ENCODE peak calls at places on chromosome 6, in seven cellular contexts. One of them, this sample, is unnamed. For H3K9me3, the result is how much of the 10 kb centered on the place peaks cover.

GRCh38 chr6:79737172-79737571 is 106.0 kb downstream of the SH3BGRL2 start:
- DNase-seq in hepatocyte: peak
- DNase-seq in psoas muscle: no peak
- DNase-seq in AG04450: no peak
- DNase-seq in cardiac muscle cell: no peak
- DNase-seq in iPS DF 6.9: no peak
- DNase-seq in uterus: no peak
- DNase-seq in this sample: no peak

GRCh38 chr6:56540950-56541600 is 101.6 kb downstream of the DST start:
- DNase-seq in hepatocyte: peak
- DNase-seq in psoas muscle: no peak
- DNase-seq in AG04450: no peak
- DNase-seq in cardiac muscle cell: no peak
- DNase-seq in iPS DF 6.9: no peak
- DNase-seq in uterus: no peak
- DNase-seq in this sample: no peak

GRCh38 chr6:43948527-43949450 is 178.5 kb downstream of the MRPL14 start:
- DNase-seq in hepatocyte: no peak
- DNase-seq in psoas muscle: no peak
- DNase-seq in AG04450: peak
- DNase-seq in cardiac muscle cell: no peak
- DNase-seq in iPS DF 6.9: no peak
- DNase-seq in uterus: no peak
- DNase-seq in this sample: peak

GRCh38 chr6:117188627-117189201 is 76.6 kb upstream of the VGLL2 start:
- DNase-seq in hepatocyte: no peak
- DNase-seq in psoas muscle: no peak
- DNase-seq in AG04450: no peak
- DNase-seq in cardiac muscle cell: no peak
- DNase-seq in iPS DF 6.9: no peak
- DNase-seq in uterus: no peak
- DNase-seq in this sample: no peak

GRCh38 chr6:157184202-157185015 is 138.9 kb downstream of the TMEM242 start:
- DNase-seq in hepatocyte: peak
- DNase-seq in psoas muscle: peak
- DNase-seq in AG04450: peak
- DNase-seq in cardiac muscle cell: peak
- DNase-seq in iPS DF 6.9: peak
- DNase-seq in uterus: peak
- DNase-seq in this sample: peak

GRCh38 chr6:65819152-65819551 is 112.1 kb upstream of the EYS start:
- DNase-seq in hepatocyte: no peak
- DNase-seq in psoas muscle: no peak
- DNase-seq in AG04450: no peak
- DNase-seq in cardiac muscle cell: no peak
- DNase-seq in iPS DF 6.9: no peak
- DNase-seq in uterus: no peak
- DNase-seq in this sample: no peak

GRCh38 chr6:99143108-99143828 is 195.5 kb upstream of the FBXL4 start:
- DNase-seq in hepatocyte: no peak
- DNase-seq in psoas muscle: no peak
- DNase-seq in AG04450: no peak
- DNase-seq in cardiac muscle cell: no peak
- DNase-seq in iPS DF 6.9: no peak
- DNase-seq in uterus: no peak
- DNase-seq in this sample: no peak

GRCh38 chr6:3427740-3428085 is 29.1 kb downstream of the SLC22A23 start:
- DNase-seq in hepatocyte: no peak
- DNase-seq in psoas muscle: peak
- DNase-seq in AG04450: no peak
- DNase-seq in cardiac muscle cell: no peak
- DNase-seq in iPS DF 6.9: no peak
- DNase-seq in uterus: peak
- DNase-seq in this sample: no peak

GRCh38 chr6:144660545-144660944 is 375.4 kb downstream of the UTRN start:
- DNase-seq in hepatocyte: no peak
- DNase-seq in psoas muscle: no peak
- DNase-seq in AG04450: no peak
- DNase-seq in cardiac muscle cell: no peak
- DNase-seq in iPS DF 6.9: no peak
- DNase-seq in uterus: no peak
- DNase-seq in this sample: no peak

GRCh38 chr6:153150767-153151440 is 19.8 kb upstream of the RGS17 start:
- DNase-seq in hepatocyte: no peak
- DNase-seq in psoas muscle: no peak
- DNase-seq in AG04450: no peak
- DNase-seq in cardiac muscle cell: no peak
- DNase-seq in iPS DF 6.9: no peak
- DNase-seq in uterus: no peak
- DNase-seq in this sample: no peak

DNA sequence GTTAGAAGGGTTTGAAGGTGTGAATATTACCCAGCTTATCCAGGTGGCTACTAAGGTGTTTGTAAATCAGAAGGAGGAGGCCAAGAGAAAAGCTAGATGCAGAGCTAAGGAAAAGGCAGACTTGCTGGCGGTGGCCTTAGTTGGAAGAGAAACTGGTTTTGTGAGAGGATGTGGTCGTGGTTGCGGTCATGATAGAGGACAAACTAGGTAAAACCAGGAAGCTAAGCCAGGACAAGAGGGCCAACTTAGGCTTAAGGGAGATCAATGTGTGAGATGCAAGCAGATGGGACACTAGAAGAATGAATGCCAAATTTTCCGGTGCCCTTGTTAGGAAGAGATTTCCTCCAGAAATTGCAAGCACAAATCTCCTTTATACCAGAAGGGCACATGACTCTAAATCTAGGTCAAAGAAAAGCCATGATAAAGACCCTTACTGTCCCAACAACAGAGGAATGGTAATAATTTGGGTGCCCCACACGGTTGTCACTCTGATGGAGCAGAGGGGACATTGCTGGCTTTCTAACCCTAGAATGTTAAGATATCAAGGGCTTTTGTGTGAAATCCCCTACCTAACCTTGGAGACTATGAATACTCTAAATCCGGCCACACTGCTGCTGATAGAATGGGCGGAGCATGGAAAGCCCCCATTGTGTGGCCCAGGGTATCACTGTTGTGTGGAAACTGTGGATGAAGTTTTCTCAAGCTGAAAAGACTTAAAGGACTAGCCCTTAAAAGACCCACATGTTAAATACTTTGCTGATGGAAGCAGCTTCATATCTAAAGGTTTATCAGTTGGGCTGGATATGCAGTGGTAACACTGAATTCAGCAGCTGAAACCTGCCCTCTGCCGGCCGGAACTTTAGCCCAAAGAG is 7.8 kb downstream of the IL22RA2 start:
- DNase-seq in hepatocyte: no peak
- DNase-seq in psoas muscle: no peak
- DNase-seq in AG04450: no peak
- DNase-seq in cardiac muscle cell: no peak
- DNase-seq in iPS DF 6.9: no peak
- DNase-seq in uterus: no peak
- DNase-seq in this sample: peak
- H3K9me3 ChIP-seq in hepatocyte: under half
- H3K9me3 ChIP-seq in psoas muscle: under half
- H3K9me3 ChIP-seq in AG04450: under half
- H3K9me3 ChIP-seq in cardiac muscle cell: under half
- H3K9me3 ChIP-seq in iPS DF 6.9: under half
- H3K9me3 ChIP-seq in uterus: under half
- H3K9me3 ChIP-seq in this sample: under half

GRCh38 chr6:167987396-167987795 is 10.1 kb upstream of the KIF25 start:
- DNase-seq in hepatocyte: no peak
- DNase-seq in psoas muscle: no peak
- DNase-seq in AG04450: no peak
- DNase-seq in cardiac muscle cell: no peak
- DNase-seq in iPS DF 6.9: no peak
- DNase-seq in uterus: no peak
- DNase-seq in this sample: no peak

GRCh38 chr6:167984144-167984719 is 13.2 kb upstream of the KIF25 start:
- DNase-seq in hepatocyte: no peak
- DNase-seq in psoas muscle: no peak
- DNase-seq in AG04450: no peak
- DNase-seq in cardiac muscle cell: no peak
- DNase-seq in iPS DF 6.9: no peak
- DNase-seq in uterus: no peak
- DNase-seq in this sample: no peak

GRCh38 chr6:167987811-167988495 is 9.5 kb upstream of the KIF25 start:
- DNase-seq in hepatocyte: no peak
- DNase-seq in psoas muscle: no peak
- DNase-seq in AG04450: no peak
- DNase-seq in cardiac muscle cell: no peak
- DNase-seq in iPS DF 6.9: no peak
- DNase-seq in uterus: no peak
- DNase-seq in this sample: no peak

GRCh38 chr6:167985911-167986595 is 11.4 kb upstream of the KIF25 start:
- DNase-seq in hepatocyte: no peak
- DNase-seq in psoas muscle: no peak
- DNase-seq in AG04450: no peak
- DNase-seq in cardiac muscle cell: no peak
- DNase-seq in iPS DF 6.9: no peak
- DNase-seq in uterus: no peak
- DNase-seq in this sample: no peak

GRCh38 chr6:167985205-167985604 is 12.3 kb upstream of the KIF25 start:
- DNase-seq in hepatocyte: no peak
- DNase-seq in psoas muscle: no peak
- DNase-seq in AG04450: no peak
- DNase-seq in cardiac muscle cell: no peak
- DNase-seq in iPS DF 6.9: no peak
- DNase-seq in uterus: no peak
- DNase-seq in this sample: no peak
- H3K9me3 ChIP-seq in hepatocyte: under half
- H3K9me3 ChIP-seq in psoas muscle: under half
- H3K9me3 ChIP-seq in AG04450: under half
- H3K9me3 ChIP-seq in cardiac muscle cell: under half
- H3K9me3 ChIP-seq in iPS DF 6.9: under half
- H3K9me3 ChIP-seq in uterus: under half
- H3K9me3 ChIP-seq in this sample: under half

GRCh38 chr6:1311400-1312192 is at the start of gene FOXQ1:
- DNase-seq in hepatocyte: peak
- DNase-seq in psoas muscle: no peak
- DNase-seq in AG04450: no peak
- DNase-seq in cardiac muscle cell: peak
- DNase-seq in iPS DF 6.9: no peak
- DNase-seq in uterus: no peak
- DNase-seq in this sample: no peak

GRCh38 chr6:1313364-1313754 is 1.5 kb downstream of the FOXQ1 start:
- DNase-seq in hepatocyte: no peak
- DNase-seq in psoas muscle: no peak
- DNase-seq in AG04450: no peak
- DNase-seq in cardiac muscle cell: no peak
- DNase-seq in iPS DF 6.9: no peak
- DNase-seq in uterus: no peak
- DNase-seq in this sample: no peak

GRCh38 chr6:1313755-1314503 is 2.0 kb downstream of the FOXQ1 start:
- DNase-seq in hepatocyte: peak
- DNase-seq in psoas muscle: no peak
- DNase-seq in AG04450: no peak
- DNase-seq in cardiac muscle cell: peak
- DNase-seq in iPS DF 6.9: no peak
- DNase-seq in uterus: no peak
- DNase-seq in this sample: no peak

GRCh38 chr6:1312193-1312443 is 220 bp downstream of the FOXQ1 start:
- DNase-seq in hepatocyte: no peak
- DNase-seq in psoas muscle: no peak
- DNase-seq in AG04450: no peak
- DNase-seq in cardiac muscle cell: no peak
- DNase-seq in iPS DF 6.9: no peak
- DNase-seq in uterus: no peak
- DNase-seq in this sample: no peak

DNA sequence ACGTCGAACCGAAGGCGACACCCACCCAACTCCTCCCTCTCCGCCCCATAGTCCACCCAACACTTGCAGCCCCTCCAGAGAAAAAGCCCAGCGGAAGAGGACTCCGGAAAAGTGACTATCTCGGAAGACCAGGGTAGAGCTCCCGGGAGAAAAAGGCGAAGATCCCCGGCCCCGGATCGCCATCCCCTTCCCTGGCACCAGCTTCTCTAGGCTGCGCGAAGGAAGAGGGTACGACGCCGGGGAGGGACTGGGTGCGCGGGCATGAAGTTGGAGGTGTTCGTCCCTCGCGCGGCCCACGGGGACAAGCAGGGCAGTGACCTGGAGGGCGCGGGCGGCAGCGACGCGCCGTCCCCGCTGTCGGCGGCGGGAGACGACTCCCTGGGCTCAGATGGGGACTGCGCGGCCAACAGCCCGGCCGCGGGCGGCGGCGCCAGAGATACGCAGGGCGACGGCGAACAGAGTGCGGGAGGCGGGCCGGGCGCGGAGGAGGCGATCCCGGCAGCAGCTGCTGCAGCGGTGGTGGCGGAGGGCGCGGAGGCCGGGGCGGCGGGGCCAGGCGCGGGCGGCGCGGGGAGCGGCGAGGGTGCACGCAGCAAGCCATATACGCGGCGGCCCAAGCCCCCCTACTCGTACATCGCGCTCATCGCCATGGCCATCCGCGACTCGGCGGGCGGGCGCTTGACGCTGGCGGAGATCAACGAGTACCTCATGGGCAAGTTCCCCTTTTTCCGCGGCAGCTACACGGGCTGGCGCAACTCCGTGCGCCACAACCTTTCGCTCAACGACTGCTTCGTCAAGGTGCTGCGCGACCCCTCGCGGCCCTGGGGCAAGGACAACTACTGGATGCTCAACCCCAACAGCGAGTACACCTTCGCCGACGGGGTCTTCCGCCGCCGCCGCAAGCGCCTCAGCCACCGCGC is 806 bp downstream of the FOXQ1 start:
- DNase-seq in hepatocyte: peak
- DNase-seq in psoas muscle: no peak
- DNase-seq in AG04450: no peak
- DNase-seq in cardiac muscle cell: peak
- DNase-seq in iPS DF 6.9: no peak
- DNase-seq in uterus: no peak
- DNase-seq in this sample: no peak
- H3K9me3 ChIP-seq in hepatocyte: under half
- H3K9me3 ChIP-seq in psoas muscle: under half
- H3K9me3 ChIP-seq in AG04450: under half
- H3K9me3 ChIP-seq in cardiac muscle cell: under half
- H3K9me3 ChIP-seq in iPS DF 6.9: under half
- H3K9me3 ChIP-seq in uterus: under half
- H3K9me3 ChIP-seq in this sample: under half

GRCh38 chr6:168345266-168345665 is 25.7 kb upstream of the DACT2 start:
- DNase-seq in hepatocyte: no peak
- DNase-seq in psoas muscle: no peak
- DNase-seq in AG04450: no peak
- DNase-seq in cardiac muscle cell: no peak
- DNase-seq in iPS DF 6.9: no peak
- DNase-seq in uterus: no peak
- DNase-seq in this sample: no peak

GRCh38 chr6:168344338-168344737 is 24.8 kb upstream of the DACT2 start:
- DNase-seq in hepatocyte: no peak
- DNase-seq in psoas muscle: no peak
- DNase-seq in AG04450: no peak
- DNase-seq in cardiac muscle cell: no peak
- DNase-seq in iPS DF 6.9: no peak
- DNase-seq in uterus: no peak
- DNase-seq in this sample: no peak

GRCh38 chr6:168341280-168341679 is 21.7 kb upstream of the DACT2 start:
- DNase-seq in hepatocyte: no peak
- DNase-seq in psoas muscle: no peak
- DNase-seq in AG04450: no peak
- DNase-seq in cardiac muscle cell: no peak
- DNase-seq in iPS DF 6.9: no peak
- DNase-seq in uterus: no peak
- DNase-seq in this sample: no peak

GRCh38 chr6:168342626-168343025 is 23.0 kb upstream of the DACT2 start:
- DNase-seq in hepatocyte: no peak
- DNase-seq in psoas muscle: no peak
- DNase-seq in AG04450: no peak
- DNase-seq in cardiac muscle cell: no peak
- DNase-seq in iPS DF 6.9: no peak
- DNase-seq in uterus: no peak
- DNase-seq in this sample: no peak

GRCh38 chr6:168343239-168344167 is 23.9 kb upstream of the DACT2 start:
- DNase-seq in hepatocyte: no peak
- DNase-seq in psoas muscle: no peak
- DNase-seq in AG04450: no peak
- DNase-seq in cardiac muscle cell: peak
- DNase-seq in iPS DF 6.9: no peak
- DNase-seq in uterus: no peak
- DNase-seq in this sample: no peak
- H3K9me3 ChIP-seq in hepatocyte: under half
- H3K9me3 ChIP-seq in psoas muscle: under half
- H3K9me3 ChIP-seq in AG04450: half or more
- H3K9me3 ChIP-seq in cardiac muscle cell: under half
- H3K9me3 ChIP-seq in iPS DF 6.9: under half
- H3K9me3 ChIP-seq in uterus: under half
- H3K9me3 ChIP-seq in this sample: under half

This sample was measured in T-helper 17 cell.